ENCODE peak calls at places on chromosome 16, in ten cellular contexts. One of them, this sample, is unnamed.

GRCh38 chr16:84464116-84464515 is 40.3 kb downstream of the MEAK7 start:
- DNase-seq in GM03348: no peak
- DNase-seq in iris pigment epithelial cell: no peak
- DNase-seq in activated CD4-positive, alpha-beta T cell treated with anti-CD3 and anti-CD28 coated beads for 36 hours: no peak
- DNase-seq in stimulated activated CD4-positive, alpha-beta T cell treated with anti-CD3 and anti-CD28 coated beads, Interleukin-4, amount 100 ng/mL, for 24 hours: no peak
- DNase-seq in WTC11: no peak
- DNase-seq in cardiac fibroblast: no peak
- DNase-seq in coronary artery: no peak
- DNase-seq in fibroblast of lung: no peak
- DNase-seq in left ventricle myocardium inferior: no peak
- DNase-seq in this sample: no peak

GRCh38 chr16:58333937-58334336 is 39.1 kb upstream of the PRSS54 start:
- DNase-seq in GM03348: no peak
- DNase-seq in iris pigment epithelial cell: no peak
- DNase-seq in activated CD4-positive, alpha-beta T cell treated with anti-CD3 and anti-CD28 coated beads for 36 hours: no peak
- DNase-seq in stimulated activated CD4-positive, alpha-beta T cell treated with anti-CD3 and anti-CD28 coated beads, Interleukin-4, amount 100 ng/mL, for 24 hours: no peak
- DNase-seq in WTC11: no peak
- DNase-seq in cardiac fibroblast: no peak
- DNase-seq in coronary artery: no peak
- DNase-seq in fibroblast of lung: no peak
- DNase-seq in left ventricle myocardium inferior: no peak
- DNase-seq in this sample: no peak

GRCh38 chr16:86880316-86881117 is 302.2 kb downstream of the FOXL1 start:
- DNase-seq in GM03348: no peak
- DNase-seq in iris pigment epithelial cell: peak; percentile 39
- DNase-seq in activated CD4-positive, alpha-beta T cell treated with anti-CD3 and anti-CD28 coated beads for 36 hours: no peak
- DNase-seq in stimulated activated CD4-positive, alpha-beta T cell treated with anti-CD3 and anti-CD28 coated beads, Interleukin-4, amount 100 ng/mL, for 24 hours: no peak
- DNase-seq in WTC11: no peak
- DNase-seq in cardiac fibroblast: peak; percentile 17
- DNase-seq in coronary artery: no peak
- DNase-seq in fibroblast of lung: peak; percentile 38
- DNase-seq in left ventricle myocardium inferior: no peak
- DNase-seq in this sample: no peak

GRCh38 chr16:30521873-30522641 is 4.3 kb downstream of the ZNF768 start:
- DNase-seq in GM03348: no peak
- DNase-seq in iris pigment epithelial cell: no peak
- DNase-seq in activated CD4-positive, alpha-beta T cell treated with anti-CD3 and anti-CD28 coated beads for 36 hours: no peak
- DNase-seq in stimulated activated CD4-positive, alpha-beta T cell treated with anti-CD3 and anti-CD28 coated beads, Interleukin-4, amount 100 ng/mL, for 24 hours: no peak
- DNase-seq in WTC11: no peak
- DNase-seq in cardiac fibroblast: no peak
- DNase-seq in coronary artery: peak; percentile 63
- DNase-seq in fibroblast of lung: no peak
- DNase-seq in left ventricle myocardium inferior: no peak
- DNase-seq in this sample: no peak

GRCh38 chr16:1537763-1538289 is 4.4 kb downstream of the TMEM204 start:
- DNase-seq in GM03348: no peak
- DNase-seq in iris pigment epithelial cell: no peak
- DNase-seq in activated CD4-positive, alpha-beta T cell treated with anti-CD3 and anti-CD28 coated beads for 36 hours: peak; percentile 60
- DNase-seq in stimulated activated CD4-positive, alpha-beta T cell treated with anti-CD3 and anti-CD28 coated beads, Interleukin-4, amount 100 ng/mL, for 24 hours: peak; percentile 45
- DNase-seq in WTC11: no peak
- DNase-seq in cardiac fibroblast: no peak
- DNase-seq in coronary artery: no peak
- DNase-seq in fibroblast of lung: no peak
- DNase-seq in left ventricle myocardium inferior: peak; percentile 12
- DNase-seq in this sample: no peak

GRCh38 chr16:16890964-16891363 is 512.0 kb downstream of the NPIPA7 start:
- DNase-seq in GM03348: no peak
- DNase-seq in iris pigment epithelial cell: no peak
- DNase-seq in activated CD4-positive, alpha-beta T cell treated with anti-CD3 and anti-CD28 coated beads for 36 hours: no peak
- DNase-seq in stimulated activated CD4-positive, alpha-beta T cell treated with anti-CD3 and anti-CD28 coated beads, Interleukin-4, amount 100 ng/mL, for 24 hours: no peak
- DNase-seq in WTC11: no peak
- DNase-seq in cardiac fibroblast: no peak
- DNase-seq in coronary artery: no peak
- DNase-seq in fibroblast of lung: no peak
- DNase-seq in left ventricle myocardium inferior: no peak
- DNase-seq in this sample: no peak

GRCh38 chr16:64950262-64950661 is 171.6 kb downstream of the CDH11 start:
- DNase-seq in GM03348: no peak
- DNase-seq in iris pigment epithelial cell: no peak
- DNase-seq in activated CD4-positive, alpha-beta T cell treated with anti-CD3 and anti-CD28 coated beads for 36 hours: no peak
- DNase-seq in stimulated activated CD4-positive, alpha-beta T cell treated with anti-CD3 and anti-CD28 coated beads, Interleukin-4, amount 100 ng/mL, for 24 hours: no peak
- DNase-seq in WTC11: peak; percentile 46
- DNase-seq in cardiac fibroblast: no peak
- DNase-seq in coronary artery: no peak
- DNase-seq in fibroblast of lung: no peak
- DNase-seq in left ventricle myocardium inferior: no peak
- DNase-seq in this sample: no peak

GRCh38 chr16:19842758-19843157 is 41.9 kb downstream of the GPRC5B start:
- DNase-seq in GM03348: no peak
- DNase-seq in iris pigment epithelial cell: no peak
- DNase-seq in activated CD4-positive, alpha-beta T cell treated with anti-CD3 and anti-CD28 coated beads for 36 hours: no peak
- DNase-seq in stimulated activated CD4-positive, alpha-beta T cell treated with anti-CD3 and anti-CD28 coated beads, Interleukin-4, amount 100 ng/mL, for 24 hours: no peak
- DNase-seq in WTC11: no peak
- DNase-seq in cardiac fibroblast: no peak
- DNase-seq in coronary artery: no peak
- DNase-seq in fibroblast of lung: no peak
- DNase-seq in left ventricle myocardium inferior: no peak
- DNase-seq in this sample: no peak

GRCh38 chr16:48556913-48557351 is 53.0 kb downstream of the N4BP1 start:
- DNase-seq in GM03348: peak; percentile 38
- DNase-seq in iris pigment epithelial cell: peak; percentile 80
- DNase-seq in activated CD4-positive, alpha-beta T cell treated with anti-CD3 and anti-CD28 coated beads for 36 hours: peak; percentile 52
- DNase-seq in stimulated activated CD4-positive, alpha-beta T cell treated with anti-CD3 and anti-CD28 coated beads, Interleukin-4, amount 100 ng/mL, for 24 hours: peak; percentile 54
- DNase-seq in WTC11: no peak
- DNase-seq in cardiac fibroblast: peak; percentile 88
- DNase-seq in coronary artery: no peak
- DNase-seq in fibroblast of lung: peak; percentile 86
- DNase-seq in left ventricle myocardium inferior: no peak
- DNase-seq in this sample: no peak

GRCh38 chr16:23847251-23847650 is 11.5 kb downstream of the PRKCB start:
- DNase-seq in GM03348: no peak
- DNase-seq in iris pigment epithelial cell: no peak
- DNase-seq in activated CD4-positive, alpha-beta T cell treated with anti-CD3 and anti-CD28 coated beads for 36 hours: no peak
- DNase-seq in stimulated activated CD4-positive, alpha-beta T cell treated with anti-CD3 and anti-CD28 coated beads, Interleukin-4, amount 100 ng/mL, for 24 hours: no peak
- DNase-seq in WTC11: no peak
- DNase-seq in cardiac fibroblast: no peak
- DNase-seq in coronary artery: no peak
- DNase-seq in fibroblast of lung: no peak
- DNase-seq in left ventricle myocardium inferior: no peak
- DNase-seq in this sample: no peak

GRCh38 chr16:2472488-2472864 is 1.4 kb downstream of the NTN3 start:
- DNase-seq in GM03348: no peak
- DNase-seq in iris pigment epithelial cell: no peak
- DNase-seq in activated CD4-positive, alpha-beta T cell treated with anti-CD3 and anti-CD28 coated beads for 36 hours: no peak
- DNase-seq in stimulated activated CD4-positive, alpha-beta T cell treated with anti-CD3 and anti-CD28 coated beads, Interleukin-4, amount 100 ng/mL, for 24 hours: no peak
- DNase-seq in WTC11: no peak
- DNase-seq in cardiac fibroblast: no peak
- DNase-seq in coronary artery: no peak
- DNase-seq in fibroblast of lung: no peak
- DNase-seq in left ventricle myocardium inferior: no peak
- DNase-seq in this sample: no peak

GRCh38 chr16:73122604-73123386 is 74.9 kb upstream of the ZFHX3 start:
- DNase-seq in GM03348: peak; percentile 54
- DNase-seq in iris pigment epithelial cell: peak; percentile 23
- DNase-seq in activated CD4-positive, alpha-beta T cell treated with anti-CD3 and anti-CD28 coated beads for 36 hours: peak; percentile 16
- DNase-seq in stimulated activated CD4-positive, alpha-beta T cell treated with anti-CD3 and anti-CD28 coated beads, Interleukin-4, amount 100 ng/mL, for 24 hours: no peak
- DNase-seq in WTC11: no peak
- DNase-seq in cardiac fibroblast: peak; percentile 60
- DNase-seq in coronary artery: no peak
- DNase-seq in fibroblast of lung: peak; percentile 3
- DNase-seq in left ventricle myocardium inferior: peak; percentile 48
- DNase-seq in this sample: no peak

GRCh38 chr16:66901626-66902025 is 17.1 kb downstream of the CDH16 start:
- DNase-seq in GM03348: no peak
- DNase-seq in iris pigment epithelial cell: no peak
- DNase-seq in activated CD4-positive, alpha-beta T cell treated with anti-CD3 and anti-CD28 coated beads for 36 hours: no peak
- DNase-seq in stimulated activated CD4-positive, alpha-beta T cell treated with anti-CD3 and anti-CD28 coated beads, Interleukin-4, amount 100 ng/mL, for 24 hours: no peak
- DNase-seq in WTC11: no peak
- DNase-seq in cardiac fibroblast: no peak
- DNase-seq in coronary artery: no peak
- DNase-seq in fibroblast of lung: no peak
- DNase-seq in left ventricle myocardium inferior: peak; percentile 64
- DNase-seq in this sample: no peak

GRCh38 chr16:2152695-2153506 is 2.7 kb upstream of the TRAF7 start:
- DNase-seq in GM03348: no peak
- DNase-seq in iris pigment epithelial cell: no peak
- DNase-seq in activated CD4-positive, alpha-beta T cell treated with anti-CD3 and anti-CD28 coated beads for 36 hours: peak; percentile 46
- DNase-seq in stimulated activated CD4-positive, alpha-beta T cell treated with anti-CD3 and anti-CD28 coated beads, Interleukin-4, amount 100 ng/mL, for 24 hours: peak; percentile 59
- DNase-seq in WTC11: no peak
- DNase-seq in cardiac fibroblast: peak; percentile 16
- DNase-seq in coronary artery: no peak
- DNase-seq in fibroblast of lung: peak; percentile 26
- DNase-seq in left ventricle myocardium inferior: no peak
- DNase-seq in this sample: no peak

GRCh38 chr16:85607331-85607765 is 5.8 kb upstream of the GSE1 start:
- DNase-seq in GM03348: no peak
- DNase-seq in iris pigment epithelial cell: no peak
- DNase-seq in activated CD4-positive, alpha-beta T cell treated with anti-CD3 and anti-CD28 coated beads for 36 hours: peak; percentile 20
- DNase-seq in stimulated activated CD4-positive, alpha-beta T cell treated with anti-CD3 and anti-CD28 coated beads, Interleukin-4, amount 100 ng/mL, for 24 hours: no peak
- DNase-seq in WTC11: peak; percentile 75
- DNase-seq in cardiac fibroblast: no peak
- DNase-seq in coronary artery: no peak
- DNase-seq in fibroblast of lung: no peak
- DNase-seq in left ventricle myocardium inferior: no peak
- DNase-seq in this sample: peak; percentile 31

This sample was measured in DMS153.